ENCODE peak calls at places on chromosomes 6 and 20, in six cellular contexts. O is AG08396; E is CD8-positive, alpha-beta T cell; I is NK-92 treated with Interleukin-12 subunit alpha and Interleukin-12 subunit beta, amount 100 ng/mL, for 24 hours; R is naive B cell; K is GM12865. P is an unnamed sample.

GRCh38 chr20:24629668-24630067 is 160.2 kb downstream of the SYNDIG1 start:
- DNase-seq in O (no peak), E (no peak), I (no peak), R (no peak), K (no peak), P (no peak)

GRCh38 chr20:17721802-17722486 is 22.2 kb downstream of the BANF2 start:
- DNase-seq in O (no peak), E (no peak), I (no peak), R (no peak), K (no peak), P (no peak)

GRCh38 chr6:157832250-157832967 is 9.4 kb downstream of the SNX9 start:
- DNase-seq in O (no peak), E (no peak), I (no peak), R (no peak), K (no peak), P (no peak)

GRCh38 chr6:99745651-99746050 is 139.0 kb downstream of the PRDM13 start:
- DNase-seq in O (peak), E (no peak), I (no peak), R (no peak), K (no peak), P (no peak)

GRCh38 chr6:29506446-29507067 is 18.8 kb upstream of the MAS1L start:
- DNase-seq in O (no peak), E (no peak), I (no peak), R (no peak), K (no peak), P (no peak)

GRCh38 chr6:38801305-38801704 is 86.2 kb downstream of the DNAH8 start:
- DNase-seq in O (no peak), E (no peak), I (no peak), R (no peak), K (no peak), P (no peak)

GRCh38 chr6:17042422-17043147 is 59.3 kb upstream of the STMND1 start:
- DNase-seq in O (peak), E (no peak), I (no peak), R (no peak), K (no peak), P (no peak)

GRCh38 chr6:43957273-43957672 is 170.0 kb downstream of the MRPL14 start:
- DNase-seq in O (no peak), E (no peak), I (no peak), R (no peak), K (no peak), P (no peak)

GRCh38 chr20:61932711-61933480 is 132.8 kb downstream of the TAF4 start:
- DNase-seq in O (no peak), E (no peak), I (no peak), R (no peak), K (no peak), P (peak)

GRCh38 chr6:71375676-71376075 is 87.1 kb downstream of the OGFRL1 start:
- DNase-seq in O (no peak), E (no peak), I (no peak), R (no peak), K (no peak), P (no peak)

GRCh38 chr6:52392944-52393343 is 27.2 kb upstream of the EFHC1 start:
- DNase-seq in O (peak), E (no peak), I (no peak), R (no peak), K (no peak), P (no peak)

GRCh38 chr6:134324766-134325165 is 6.9 kb upstream of the SGK1 start:
- DNase-seq in O (no peak), E (no peak), I (no peak), R (no peak), K (no peak), P (no peak)

GRCh38 chr20:19588731-19589130 is 169.3 kb upstream of the RIN2 start:
- DNase-seq in O (no peak), E (no peak), I (no peak), R (no peak), K (no peak), P (no peak)

GRCh38 chr6:56913276-56914138 is 41.4 kb upstream of the BEND6 start:
- DNase-seq in O (no peak), E (no peak), I (no peak), R (no peak), K (no peak), P (no peak)

GRCh38 chr6:87198496-87198895 is 43.1 kb downstream of the ZNF292 start:
- DNase-seq in O (no peak), E (no peak), I (no peak), R (no peak), K (no peak), P (no peak)

GRCh38 chr6:466564-466963 is 75.0 kb downstream of the IRF4 start:
- DNase-seq in O (no peak), E (no peak), I (no peak), R (no peak), K (no peak), P (no peak)

GRCh38 chr6:109428889-109429477 is 11.4 kb downstream of the PPIL6 start:
- DNase-seq in O (no peak), E (no peak), I (no peak), R (no peak), K (no peak), P (no peak)

GRCh38 chr20:50873518-50873959 is 57.7 kb downstream of the ADNP start:
- DNase-seq in O (no peak), E (no peak), I (no peak), R (no peak), K (no peak), P (no peak)

GRCh38 chr6:158061361-158061708 is 79.7 kb downstream of the SYNJ2 start:
- DNase-seq in O (no peak), E (no peak), I (no peak), R (no peak), K (no peak), P (no peak)

GRCh38 chr6:72260489-72260888 is 361.4 kb upstream of the KCNQ5 start:
- DNase-seq in O (no peak), E (no peak), I (no peak), R (no peak), K (no peak), P (no peak)

GRCh38 chr6:13383280-13384163 is 55.2 kb upstream of the TBC1D7 start:
- DNase-seq in O (no peak), E (no peak), I (peak), R (peak), K (peak), P (no peak)

GRCh38 chr20:51008718-51009117 is 14.2 kb downstream of the KCNG1 start:
- DNase-seq in O (no peak), E (no peak), I (no peak), R (no peak), K (no peak), P (no peak)

GRCh38 chr6:32837651-32838113 is 857 bp downstream of the TAP2 start:
- DNase-seq in O (no peak), E (no peak), I (no peak), R (no peak), K (no peak), P (no peak)

GRCh38 chr20:53556267-53556897 is 37.3 kb downstream of the ZNF217 start:
- DNase-seq in O (no peak), E (no peak), I (no peak), R (no peak), K (no peak), P (no peak)

GRCh38 chr20:51196991-51197651 is 174.2 kb upstream of the KCNG1 start:
- DNase-seq in O (no peak), E (no peak), I (no peak), R (no peak), K (no peak), P (no peak)

GRCh38 chr20:63064310-63064709 is 57.5 kb upstream of the BHLHE23 start:
- DNase-seq in O (no peak), E (no peak), I (no peak), R (no peak), K (no peak), P (no peak)